ENCODE peak calls at places on chromosomes 13 and 19, in five cellular contexts. H is amniotic epithelial cell, A is fibroblast of mammary gland, E is heart left ventricle, M is smooth muscle cell of the brain vasculature. V is an unnamed sample.

GRCh38 chr13:60572003-60572792 is 175.2 kb downstream of the TDRD3 start:
- DNase-seq in H (peak), A (peak), E (no peak), M (peak), V (peak)

GRCh38 chr19:12202250-12202649 is 39.4 kb downstream of the ZNF136 start:
- DNase-seq in H (no peak), A (no peak), E (no peak), M (no peak), V (peak)

GRCh38 chr13:76016799-76017198 is 380.7 kb downstream of the LMO7 start:
- DNase-seq in H (peak), A (peak), E (no peak), M (no peak), V (peak)

GRCh38 chr13:49859568-49859967 is 67.1 kb upstream of the KPNA3 start:
- DNase-seq in H (peak), A (peak), E (no peak), M (no peak), V (no peak)

GRCh38 chr19:45470147-45471081 is 2.6 kb downstream of the FOSB start:
- DNase-seq in H (peak), A (peak), E (no peak), M (no peak), V (no peak)

GRCh38 chr19:46935066-46935663 is 74.4 kb downstream of the ARHGAP35 start:
- DNase-seq in H (no peak), A (no peak), E (no peak), M (no peak), V (no peak)

GRCh38 chr19:53977429-53977990 is 13.9 kb upstream of the CACNG6 start:
- DNase-seq in H (peak), A (peak), E (no peak), M (peak), V (no peak)

GRCh38 chr13:31093145-31093885 is 68.4 kb downstream of the HSPH1 start:
- DNase-seq in H (no peak), A (no peak), E (no peak), M (no peak), V (no peak)

GRCh38 chr19:41928754-41929535 is 696 bp upstream of the ERFL start:
- DNase-seq in H (no peak), A (no peak), E (no peak), M (no peak), V (peak)

GRCh38 chr19:3873151-3873550 is 4.3 kb upstream of the ZFR2 start:
- DNase-seq in H (no peak), A (no peak), E (no peak), M (no peak), V (peak)

GRCh38 chr19:4208385-4209094 is 20.8 kb upstream of the EBI3 start:
- DNase-seq in H (peak), A (peak), E (no peak), M (no peak), V (peak)

GRCh38 chr13:99193152-99193551 is 7.5 kb upstream of the UBAC2 start:
- DNase-seq in H (no peak), A (no peak), E (no peak), M (no peak), V (no peak)

GRCh38 chr13:87057807-87058520 is 613.2 kb upstream of the SLITRK5 start:
- DNase-seq in H (peak), A (peak), E (no peak), M (peak), V (no peak)

GRCh38 chr19:16153582-16154336 is 10.3 kb downstream of the HSH2D start:
- DNase-seq in H (no peak), A (no peak), E (no peak), M (no peak), V (no peak)